ENCODE peak calls at places on chromosome 6, in four cellular contexts. S, Q, D and G are unnamed samples.

GRCh38 chr6:111096246-111096645 is 8.9 kb downstream of the SLC16A10 start:
- DNase-seq in S (peak; percentile 80), D (peak; percentile 10), Q (no peak), G (peak; percentile 33)

GRCh38 chr6:137166247-137167098 is 7.0 kb downstream of the IL22RA2 start:
- DNase-seq in S (no peak), Q (no peak), D (no peak), G (no peak)

GRCh38 chr6:111625511-111626331 is 20.0 kb upstream of the TRAF3IP2 start:
- DNase-seq in D (no peak), S (no peak), Q (no peak), G (no peak)

GRCh38 chr6:35727206-35727934 is 9.5 kb upstream of the ARMC12 start:
- DNase-seq in S (peak; percentile 90), D (no peak), Q (no peak), G (no peak)

GRCh38 chr6:159090530-159091306 is 45.9 kb upstream of the TAGAP start:
- DNase-seq in Q (no peak), S (peak; percentile 20), D (no peak), G (no peak)

GRCh38 chr6:169241688-169242350 is 11.8 kb downstream of the THBS2 start:
- DNase-seq in S (no peak), D (no peak), Q (no peak), G (peak; percentile 38)

GRCh38 chr6:36387440-36388303 is at the start of gene ETV7:
- DNase-seq in D (no peak), S (peak; percentile 67), Q (peak; percentile 52), G (peak; percentile 30)

GRCh38 chr6:168355716-168356522 is 36.3 kb upstream of the DACT2 start:
- DNase-seq in S (peak; percentile 66), Q (no peak), D (no peak), G (peak; percentile 36)

GRCh38 chr6:165774903-165775608 is 112.0 kb upstream of the PDE10A start:
- DNase-seq in S (no peak), D (no peak), Q (no peak), G (no peak)

GRCh38 chr6:43391448-43392031 is 22.1 kb upstream of the ZNF318 start:
- DNase-seq in S (no peak), D (no peak), Q (no peak), G (peak; percentile 23)

GRCh38 chr6:151002562-151002961 is 137.1 kb downstream of the MTHFD1L start:
- DNase-seq in S (no peak), Q (no peak), D (no peak), G (no peak)

GRCh38 chr6:22512716-22513452 is 56.5 kb upstream of the HDGFL1 start:
- DNase-seq in Q (no peak), S (no peak), D (no peak), G (no peak)

GRCh38 chr6:115865914-115866313 is 194.8 kb downstream of the FRK start:
- DNase-seq in D (no peak), Q (no peak), S (no peak), G (no peak)

GRCh38 chr6:108951351-108951953 is 103.2 kb downstream of the ARMC2 start:
- DNase-seq in D (no peak), S (peak; percentile 57), Q (no peak), G (no peak)

GRCh38 chr6:159043986-159044385 is 805 bp downstream of the TAGAP start:
- DNase-seq in S (peak; percentile 14), Q (no peak), D (no peak), G (peak; percentile 35)

GRCh38 chr6:54070025-54070424 is 41.2 kb upstream of the MLIP start:
- DNase-seq in S (no peak), Q (no peak), D (no peak), G (no peak)

GRCh38 chr6:117326396-117326795 is 61.0 kb downstream of the VGLL2 start:
- DNase-seq in S (no peak), Q (no peak), D (no peak), G (no peak)

GRCh38 chr6:45514454-45514853 is 136.7 kb upstream of the SUPT3H start:
- DNase-seq in Q (no peak), S (no peak), D (no peak), G (no peak)

GRCh38 chr6:30548375-30548774 is 7.9 kb downstream of the GNL1 start:
- DNase-seq in D (no peak), S (no peak), Q (no peak), G (no peak)

GRCh38 chr6:144063246-144063743 is 32.1 kb downstream of the SF3B5 start:
- DNase-seq in D (no peak), S (peak; percentile 67), Q (no peak), G (no peak)

GRCh38 chr6:152360016-152360415 is 277.1 kb downstream of the SYNE1 start:
- DNase-seq in S (no peak), Q (no peak), D (no peak), G (no peak)

GRCh38 chr6:11251553-11252358 is 19.3 kb upstream of the NEDD9 start:
- DNase-seq in Q (no peak), D (no peak), S (peak; percentile 58), G (no peak)

GRCh38 chr6:134123666-134124208 is 71.3 kb upstream of the SLC2A12 start:
- DNase-seq in S (no peak), D (no peak), Q (no peak), G (no peak)

GRCh38 chr6:82842721-82843120 is 222.9 kb downstream of the UBE3D start:
- DNase-seq in S (no peak), D (no peak), Q (no peak), G (no peak)